ENCODE peak calls at places on chromosome 11, in seven cellular contexts. One of them, this sample, is unnamed.

GRCh38 chr11:45383229-45383628 is 97.1 kb upstream of the SYT13 start:
- DNase-seq in neuronal stem cell: no peak
- DNase-seq in mesendoderm: no peak
- DNase-seq in IMR-90: no peak
- DNase-seq in H1: no peak
- DNase-seq in mesenchymal stem cell: peak; percentile 65
- DNase-seq in trophoblast cell: no peak
- DNase-seq in this sample: no peak

GRCh38 chr11:13354335-13354734 is 76.7 kb downstream of the BMAL1 start:
- DNase-seq in neuronal stem cell: no peak
- DNase-seq in mesendoderm: peak; percentile 80
- DNase-seq in IMR-90: peak; percentile 29
- DNase-seq in H1: no peak
- DNase-seq in mesenchymal stem cell: no peak
- DNase-seq in trophoblast cell: peak; percentile 28
- DNase-seq in this sample: peak; percentile 70

GRCh38 chr11:125084057-125084416 is 20.9 kb downstream of the SLC37A2 start:
- DNase-seq in neuronal stem cell: no peak
- DNase-seq in mesendoderm: no peak
- DNase-seq in IMR-90: no peak
- DNase-seq in H1: no peak
- DNase-seq in mesenchymal stem cell: no peak
- DNase-seq in trophoblast cell: no peak
- DNase-seq in this sample: no peak

GRCh38 chr11:34977039-34977906 is 60.9 kb downstream of the PDHX start:
- DNase-seq in neuronal stem cell: no peak
- DNase-seq in mesendoderm: peak; percentile 85
- DNase-seq in IMR-90: peak; percentile 94
- DNase-seq in H1: no peak
- DNase-seq in mesenchymal stem cell: peak; percentile 85
- DNase-seq in trophoblast cell: no peak
- DNase-seq in this sample: no peak

GRCh38 chr11:102647430-102647829 is 22.3 kb upstream of the MMP20 start:
- DNase-seq in neuronal stem cell: no peak
- DNase-seq in mesendoderm: no peak
- DNase-seq in IMR-90: peak; percentile 6
- DNase-seq in H1: no peak
- DNase-seq in mesenchymal stem cell: no peak
- DNase-seq in trophoblast cell: no peak
- DNase-seq in this sample: no peak

GRCh38 chr11:86952933-86953637 is 2.1 kb downstream of the FZD4 start:
- DNase-seq in neuronal stem cell: no peak
- DNase-seq in mesendoderm: no peak
- DNase-seq in IMR-90: peak; percentile 59
- DNase-seq in H1: no peak
- DNase-seq in mesenchymal stem cell: peak; percentile 45
- DNase-seq in trophoblast cell: no peak
- DNase-seq in this sample: no peak

GRCh38 chr11:113387605-113388211 is at the start of gene ANKK1:
- DNase-seq in neuronal stem cell: peak; percentile 29
- DNase-seq in mesendoderm: peak; percentile 77
- DNase-seq in IMR-90: no peak
- DNase-seq in H1: peak; percentile 41
- DNase-seq in mesenchymal stem cell: no peak
- DNase-seq in trophoblast cell: peak; percentile 18
- DNase-seq in this sample: peak; percentile 87

GRCh38 chr11:17673951-17674350 is 45.4 kb upstream of the MYOD1 start:
- DNase-seq in neuronal stem cell: no peak
- DNase-seq in mesendoderm: no peak
- DNase-seq in IMR-90: no peak
- DNase-seq in H1: no peak
- DNase-seq in mesenchymal stem cell: no peak
- DNase-seq in trophoblast cell: peak; percentile 36
- DNase-seq in this sample: no peak

GRCh38 chr11:9399466-9399865 is 15.0 kb downstream of the IPO7 start:
- DNase-seq in neuronal stem cell: no peak
- DNase-seq in mesendoderm: no peak
- DNase-seq in IMR-90: peak; percentile 63
- DNase-seq in H1: no peak
- DNase-seq in mesenchymal stem cell: no peak
- DNase-seq in trophoblast cell: no peak
- DNase-seq in this sample: no peak

GRCh38 chr11:14036495-14036894 is 74.0 kb downstream of the SPON1 start:
- DNase-seq in neuronal stem cell: no peak
- DNase-seq in mesendoderm: no peak
- DNase-seq in IMR-90: peak; percentile 29
- DNase-seq in H1: no peak
- DNase-seq in mesenchymal stem cell: no peak
- DNase-seq in trophoblast cell: no peak
- DNase-seq in this sample: no peak

GRCh38 chr11:2275334-2276279 is 5.2 kb upstream of the ASCL2 start:
- DNase-seq in neuronal stem cell: no peak
- DNase-seq in mesendoderm: no peak
- DNase-seq in IMR-90: no peak
- DNase-seq in H1: no peak
- DNase-seq in mesenchymal stem cell: no peak
- DNase-seq in trophoblast cell: no peak
- DNase-seq in this sample: no peak

GRCh38 chr11:132126973-132127900 is 756.8 kb downstream of the NTM start:
- DNase-seq in neuronal stem cell: peak; percentile 36
- DNase-seq in mesendoderm: peak; percentile 57
- DNase-seq in IMR-90: peak; percentile 94
- DNase-seq in H1: no peak
- DNase-seq in mesenchymal stem cell: peak; percentile 78
- DNase-seq in trophoblast cell: no peak
- DNase-seq in this sample: peak; percentile 37

GRCh38 chr11:68214173-68215086 is 1.3 kb upstream of the KMT5B start:
- DNase-seq in neuronal stem cell: no peak
- DNase-seq in mesendoderm: peak; percentile 29
- DNase-seq in IMR-90: no peak
- DNase-seq in H1: no peak
- DNase-seq in mesenchymal stem cell: no peak
- DNase-seq in trophoblast cell: no peak
- DNase-seq in this sample: peak; percentile 43

GRCh38 chr11:5171856-5172255 is 17.3 kb upstream of the OR52A1 start:
- DNase-seq in neuronal stem cell: no peak
- DNase-seq in mesendoderm: no peak
- DNase-seq in IMR-90: no peak
- DNase-seq in H1: no peak
- DNase-seq in mesenchymal stem cell: no peak
- DNase-seq in trophoblast cell: no peak
- DNase-seq in this sample: no peak

GRCh38 chr11:78954261-78954660 is 379.6 kb upstream of the NARS2 start:
- DNase-seq in neuronal stem cell: no peak
- DNase-seq in mesendoderm: no peak
- DNase-seq in IMR-90: no peak
- DNase-seq in H1: no peak
- DNase-seq in mesenchymal stem cell: no peak
- DNase-seq in trophoblast cell: no peak
- DNase-seq in this sample: no peak

GRCh38 chr11:64164392-64165312 is 1.3 kb downstream of the MACROD1 start:
- DNase-seq in neuronal stem cell: no peak
- DNase-seq in mesendoderm: peak; percentile 33
- DNase-seq in IMR-90: no peak
- DNase-seq in H1: no peak
- DNase-seq in mesenchymal stem cell: no peak
- DNase-seq in trophoblast cell: no peak
- DNase-seq in this sample: peak; percentile 57

GRCh38 chr11:87397250-87397649 is 359.5 kb downstream of the TMEM135 start:
- DNase-seq in neuronal stem cell: no peak
- DNase-seq in mesendoderm: no peak
- DNase-seq in IMR-90: no peak
- DNase-seq in H1: no peak
- DNase-seq in mesenchymal stem cell: no peak
- DNase-seq in trophoblast cell: no peak
- DNase-seq in this sample: no peak

GRCh38 chr11:1928891-1929541 is 9.5 kb downstream of the TNNT3 start:
- DNase-seq in neuronal stem cell: no peak
- DNase-seq in mesendoderm: no peak
- DNase-seq in IMR-90: no peak
- DNase-seq in H1: no peak
- DNase-seq in mesenchymal stem cell: no peak
- DNase-seq in trophoblast cell: no peak
- DNase-seq in this sample: no peak

GRCh38 chr11:45354976-45355705 is 69.0 kb upstream of the SYT13 start:
- DNase-seq in neuronal stem cell: peak; percentile 89
- DNase-seq in mesendoderm: peak; percentile 95
- DNase-seq in IMR-90: peak; percentile 41
- DNase-seq in H1: no peak
- DNase-seq in mesenchymal stem cell: peak; percentile 81
- DNase-seq in trophoblast cell: peak; percentile 59
- DNase-seq in this sample: peak; percentile 93

GRCh38 chr11:112106070-112106469 is 19.4 kb downstream of the SDHD start:
- DNase-seq in neuronal stem cell: no peak
- DNase-seq in mesendoderm: no peak
- DNase-seq in IMR-90: no peak
- DNase-seq in H1: no peak
- DNase-seq in mesenchymal stem cell: no peak
- DNase-seq in trophoblast cell: no peak
- DNase-seq in this sample: no peak

GRCh38 chr11:73866586-73866996 is 10.1 kb downstream of the COA4 start:
- DNase-seq in neuronal stem cell: no peak
- DNase-seq in mesendoderm: peak; percentile 66
- DNase-seq in IMR-90: peak; percentile 93
- DNase-seq in H1: no peak
- DNase-seq in mesenchymal stem cell: peak; percentile 97
- DNase-seq in trophoblast cell: peak; percentile 27
- DNase-seq in this sample: no peak

GRCh38 chr11:34180045-34180813 is 74.8 kb downstream of the NAT10 start:
- DNase-seq in neuronal stem cell: no peak
- DNase-seq in mesendoderm: no peak
- DNase-seq in IMR-90: no peak
- DNase-seq in H1: no peak
- DNase-seq in mesenchymal stem cell: no peak
- DNase-seq in trophoblast cell: no peak
- DNase-seq in this sample: no peak

GRCh38 chr11:95584180-95584579 is 205.4 kb downstream of the FAM76B start:
- DNase-seq in neuronal stem cell: no peak
- DNase-seq in mesendoderm: no peak
- DNase-seq in IMR-90: peak; percentile 73
- DNase-seq in H1: no peak
- DNase-seq in mesenchymal stem cell: peak; percentile 89
- DNase-seq in trophoblast cell: no peak
- DNase-seq in this sample: no peak

GRCh38 chr11:45266693-45267451 is 19.3 kb downstream of the SYT13 start:
- DNase-seq in neuronal stem cell: no peak
- DNase-seq in mesendoderm: peak; percentile 63
- DNase-seq in IMR-90: no peak
- DNase-seq in H1: no peak
- DNase-seq in mesenchymal stem cell: no peak
- DNase-seq in trophoblast cell: no peak
- DNase-seq in this sample: peak; percentile 78

DNA sequence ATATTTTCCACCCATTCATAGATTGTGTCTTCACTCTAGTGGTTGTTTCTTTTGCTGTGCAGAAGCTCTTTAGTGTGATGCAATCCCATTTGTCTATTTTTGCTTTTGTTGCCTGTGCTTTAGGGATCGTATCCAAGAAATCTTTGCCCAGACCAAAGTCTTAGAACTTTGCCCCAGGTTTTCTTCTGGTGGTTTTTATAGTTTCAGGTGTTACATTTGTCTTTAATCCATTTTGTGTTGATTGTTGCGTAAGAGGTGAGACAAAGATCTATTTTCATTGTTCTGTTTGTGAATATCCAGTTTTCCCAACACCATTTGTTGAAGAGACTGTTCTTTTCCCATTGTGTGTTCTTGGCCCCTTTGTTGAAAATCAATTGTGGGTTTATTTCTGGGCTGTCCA is 6.4 kb downstream of the IL10RA start:
- DNase-seq in neuronal stem cell: no peak
- DNase-seq in mesendoderm: no peak
- DNase-seq in IMR-90: no peak
- DNase-seq in H1: no peak
- DNase-seq in mesenchymal stem cell: no peak
- DNase-seq in trophoblast cell: no peak
- DNase-seq in this sample: no peak
- H3K18ac ChIP-seq in neuronal stem cell: no peak overlapping the region
- H3K18ac ChIP-seq in mesendoderm: no peak overlapping the region
- H3K18ac ChIP-seq in IMR-90: no peak overlapping the region
- H3K18ac ChIP-seq in H1: no peak overlapping the region
- H3K18ac ChIP-seq in mesenchymal stem cell: no peak overlapping the region
- H3K18ac ChIP-seq in trophoblast cell: no peak overlapping the region
- H3K18ac ChIP-seq in this sample: no peak overlapping the region

GRCh38 chr11:19812096-19812495 is 99.5 kb downstream of the NAV2 start:
- DNase-seq in neuronal stem cell: no peak
- DNase-seq in mesendoderm: no peak
- DNase-seq in IMR-90: no peak
- DNase-seq in H1: no peak
- DNase-seq in mesenchymal stem cell: no peak
- DNase-seq in trophoblast cell: no peak
- DNase-seq in this sample: no peak
- H3K18ac ChIP-seq in neuronal stem cell: no peak overlapping the region
- H3K18ac ChIP-seq in mesendoderm: no peak overlapping the region
- H3K18ac ChIP-seq in IMR-90: no peak overlapping the region
- H3K18ac ChIP-seq in H1: no peak overlapping the region
- H3K18ac ChIP-seq in mesenchymal stem cell: no peak overlapping the region
- H3K18ac ChIP-seq in trophoblast cell: no peak overlapping the region
- H3K18ac ChIP-seq in this sample: no peak overlapping the region

DNA sequence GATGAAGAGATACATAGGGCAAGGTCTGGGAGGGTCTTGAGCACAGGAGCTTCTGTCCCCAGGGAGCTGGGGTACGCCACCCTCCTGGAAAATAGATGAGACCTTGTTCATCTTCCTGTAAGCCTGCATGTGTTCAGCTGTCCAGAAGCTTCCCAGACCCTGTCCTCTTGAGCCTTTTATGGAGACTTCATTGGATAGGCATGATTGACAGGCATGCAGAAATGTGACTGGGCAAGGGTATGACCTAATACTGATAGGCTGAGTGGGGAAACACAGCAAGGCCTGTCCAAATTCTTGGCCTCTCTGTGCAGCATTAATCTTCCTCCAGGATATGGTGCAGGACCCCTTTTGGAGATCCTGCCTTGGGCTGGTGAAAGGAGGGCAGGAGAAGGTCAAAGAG is 15.7 kb downstream of the ARCN1 start:
- DNase-seq in neuronal stem cell: no peak
- DNase-seq in mesendoderm: no peak
- DNase-seq in IMR-90: no peak
- DNase-seq in H1: no peak
- DNase-seq in mesenchymal stem cell: no peak
- DNase-seq in trophoblast cell: no peak
- DNase-seq in this sample: no peak
- H3K18ac ChIP-seq in neuronal stem cell: no peak overlapping the region
- H3K18ac ChIP-seq in mesendoderm: no peak overlapping the region
- H3K18ac ChIP-seq in IMR-90: no peak overlapping the region
- H3K18ac ChIP-seq in H1: no peak overlapping the region
- H3K18ac ChIP-seq in mesenchymal stem cell: no peak overlapping the region
- H3K18ac ChIP-seq in trophoblast cell: no peak overlapping the region
- H3K18ac ChIP-seq in this sample: no peak overlapping the region

GRCh38 chr11:116033931-116034553 is 529.8 kb upstream of the CADM1 start:
- DNase-seq in neuronal stem cell: no peak
- DNase-seq in mesendoderm: no peak
- DNase-seq in IMR-90: no peak
- DNase-seq in H1: no peak
- DNase-seq in mesenchymal stem cell: no peak
- DNase-seq in trophoblast cell: no peak
- DNase-seq in this sample: peak; percentile 41

GRCh38 chr11:116030697-116031331 is 526.6 kb upstream of the CADM1 start:
- DNase-seq in neuronal stem cell: no peak
- DNase-seq in mesendoderm: no peak
- DNase-seq in IMR-90: no peak
- DNase-seq in H1: no peak
- DNase-seq in mesenchymal stem cell: no peak
- DNase-seq in trophoblast cell: no peak
- DNase-seq in this sample: no peak

GRCh38 chr11:116037851-116038250 is 533.6 kb upstream of the CADM1 start:
- DNase-seq in neuronal stem cell: no peak
- DNase-seq in mesendoderm: no peak
- DNase-seq in IMR-90: no peak
- DNase-seq in H1: no peak
- DNase-seq in mesenchymal stem cell: no peak
- DNase-seq in trophoblast cell: no peak
- DNase-seq in this sample: no peak

GRCh38 chr11:116035972-116036371 is 531.8 kb upstream of the CADM1 start:
- DNase-seq in neuronal stem cell: no peak
- DNase-seq in mesendoderm: no peak
- DNase-seq in IMR-90: no peak
- DNase-seq in H1: no peak
- DNase-seq in mesenchymal stem cell: no peak
- DNase-seq in trophoblast cell: no peak
- DNase-seq in this sample: no peak
- H3K18ac ChIP-seq in neuronal stem cell: peak overlapping the region; percentile 45
- H3K18ac ChIP-seq in mesendoderm: no peak overlapping the region
- H3K18ac ChIP-seq in IMR-90: no peak overlapping the region
- H3K18ac ChIP-seq in H1: no peak overlapping the region
- H3K18ac ChIP-seq in mesenchymal stem cell: no peak overlapping the region
- H3K18ac ChIP-seq in trophoblast cell: no peak overlapping the region
- H3K18ac ChIP-seq in this sample: no peak overlapping the region